ENCODE peak calls at places on chromosome 22, in ten cellular contexts. D is fibroblast of the aortic adventitia, A is A549, J is fibroblast of villous mesenchyme, I is uterus, H is adipocyte, M is colonic mucosa, L is HAP-1, E is PC-3, U is fibroblast of lung. T is an unnamed sample.

GRCh38 chr22:42688241-42688913 is 32.3 kb downstream of the A4GALT start:
- DNase-seq in U (peak; percentile 98), M (peak; percentile 73), L (peak; percentile 86), A (peak; percentile 65), I (peak; percentile 97), D (peak; percentile 98), H (peak; percentile 100), J (peak; percentile 98), E (peak; percentile 84), T (peak; percentile 81)

GRCh38 chr22:32352681-32353080 is 5.0 kb upstream of the RFPL3 start:
- DNase-seq in U (no peak), H (no peak), M (no peak), J (no peak), A (peak; percentile 4), D (no peak), E (no peak), I (no peak), L (no peak), T (no peak)

GRCh38 chr22:42388130-42388797 is 43.9 kb downstream of the NFAM1 start:
- DNase-seq in L (peak; percentile 47), D (no peak), I (no peak), A (no peak), E (peak; percentile 9), M (no peak), U (no peak), J (no peak), H (no peak), T (no peak)

GRCh38 chr22:48721394-48721666 is 1106.3 kb downstream of the BRD1 start:
- DNase-seq in H (no peak), L (no peak), I (no peak), D (no peak), E (no peak), A (no peak), U (no peak), J (no peak), M (no peak), T (no peak)

GRCh38 chr22:21791635-21792625 is 56.3 kb upstream of the YPEL1 start:
- DNase-seq in A (peak; percentile 9), L (no peak), I (no peak), U (peak; percentile 4), E (peak; percentile 38), D (peak; percentile 40), M (no peak), J (peak; percentile 15), H (no peak), T (no peak)

GRCh38 chr22:17501679-17502285 is 61.5 kb upstream of the SLC25A18 start:
- DNase-seq in J (peak; percentile 71), I (peak; percentile 20), H (peak; percentile 82), U (peak; percentile 86), D (peak; percentile 82), E (peak; percentile 73), L (peak; percentile 48), A (peak; percentile 67), M (peak; percentile 29), T (no peak)

GRCh38 chr22:25182131-25183110 is 17.2 kb upstream of the CRYBB3 start:
- DNase-seq in D (peak; percentile 40), A (no peak), L (no peak), M (no peak), I (no peak), J (no peak), U (no peak), E (no peak), H (no peak), T (peak; percentile 73)

GRCh38 chr22:45462034-45462655 is 40.5 kb upstream of the FBLN1 start:
- DNase-seq in M (no peak), H (no peak), D (no peak), I (no peak), U (no peak), E (no peak), L (no peak), J (peak; percentile 33), A (no peak), T (no peak)

GRCh38 chr22:42299586-42300285 is 29.3 kb upstream of the TCF20 start:
- DNase-seq in A (no peak), U (no peak), I (no peak), E (no peak), D (no peak), H (no peak), L (peak; percentile 44), J (no peak), M (no peak), T (no peak)

GRCh38 chr22:29700206-29700948 is 19.4 kb upstream of the CABP7 start:
- DNase-seq in H (no peak), E (no peak), U (no peak), A (no peak), M (no peak), I (no peak), L (no peak), J (no peak), D (peak; percentile 11), T (no peak)

GRCh38 chr22:20533879-20534265 is 26.5 kb downstream of the MED15 start:
- DNase-seq in I (no peak), H (no peak), E (no peak), D (no peak), U (no peak), M (no peak), L (no peak), J (no peak), A (no peak), T (peak; percentile 27)

GRCh38 chr22:17436981-17437410 is 67.7 kb downstream of the CECR2 start:
- DNase-seq in I (no peak), M (no peak), U (no peak), J (no peak), D (no peak), A (no peak), L (no peak), E (no peak), H (no peak), T (no peak)

GRCh38 chr22:44261861-44262595 is 50.7 kb downstream of the SHISAL1 start:
- DNase-seq in A (no peak), J (no peak), L (no peak), U (no peak), D (peak; percentile 39), E (no peak), I (peak; percentile 29), M (no peak), H (no peak), T (no peak)

GRCh38 chr22:30326704-30327362 is at the start of gene TBC1D10A:
- DNase-seq in I (peak; percentile 86), L (peak; percentile 94), H (peak; percentile 96), D (peak; percentile 72), U (peak; percentile 80), A (peak; percentile 87), J (peak; percentile 90), M (peak; percentile 95), E (peak; percentile 92), T (peak; percentile 95)

GRCh38 chr22:41913842-41914534 is 886 bp downstream of the SHISA8 start:
- DNase-seq in U (no peak), J (no peak), M (no peak), I (no peak), L (no peak), E (no peak), H (peak; percentile 11), A (no peak), D (no peak), T (no peak)

GRCh38 chr22:30175743-30176288 is 70.7 kb downstream of the LIF start:
- DNase-seq in U (no peak), A (no peak), I (no peak), D (peak; percentile 32), J (no peak), E (no peak), M (no peak), L (no peak), H (no peak), T (no peak)

GRCh38 chr22:39299829-39300178 is 19.6 kb downstream of the RPL3 start:
- DNase-seq in U (peak; percentile 47), J (no peak), M (no peak), I (no peak), D (no peak), L (no peak), A (peak; percentile 64), H (no peak), E (no peak), T (no peak)
- H3K4me3 ChIP-seq in U (no peak overlapping the region), J (no peak overlapping the region), M (no peak overlapping the region), I (no peak overlapping the region), D (no peak overlapping the region), L (no peak overlapping the region), A (no peak overlapping the region), H (no peak overlapping the region), E (no peak overlapping the region), T (peak overlapping the region; percentile 27)

DNA sequence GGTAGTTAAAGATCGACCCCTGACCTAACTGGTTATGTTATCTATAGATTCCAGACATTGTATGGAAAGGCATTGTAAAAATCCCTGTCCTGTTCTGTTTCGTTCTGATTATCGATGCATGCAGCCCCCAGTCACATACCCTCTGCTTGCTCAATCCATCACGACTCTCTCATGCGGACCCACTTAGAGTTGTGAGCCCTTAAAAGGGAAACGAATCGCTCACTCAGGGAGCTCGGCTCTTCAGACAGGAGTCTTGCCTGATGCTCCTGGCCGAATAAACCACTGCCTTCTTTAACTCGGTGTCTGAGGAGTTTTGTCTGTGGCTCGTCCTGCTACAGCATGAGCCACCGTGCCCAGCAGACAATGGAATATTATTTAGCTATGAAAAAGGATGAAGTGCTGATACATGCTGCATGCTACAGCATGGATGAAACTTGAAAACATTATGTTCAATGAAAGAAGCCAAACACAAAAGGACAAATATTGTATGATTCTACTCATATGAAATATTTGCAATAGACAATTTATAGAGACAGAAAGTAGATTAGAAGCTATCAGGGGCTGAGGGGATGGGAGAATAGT is 12.0 kb upstream of the LGALS2 start:
- DNase-seq in I (no peak), M (no peak), J (no peak), E (no peak), H (no peak), L (no peak), D (no peak), U (no peak), A (no peak), T (no peak)
- H3K4me3 ChIP-seq in I (no peak overlapping the region), M (no peak overlapping the region), J (no peak overlapping the region), E (no peak overlapping the region), H (peak overlapping the region; percentile 67), L (peak overlapping the region; percentile 26), D (peak overlapping the region; percentile 38), U (peak overlapping the region; percentile 22), A (peak overlapping the region; percentile 36), T (no peak overlapping the region)

GRCh38 chr22:40179535-40179934 is 1.8 kb downstream of the TNRC6B start:
- DNase-seq in J (no peak), H (peak; percentile 39), U (no peak), D (no peak), M (no peak), I (no peak), L (no peak), A (no peak), E (no peak), T (no peak)
- H3K4me3 ChIP-seq in J (peak overlapping the region; percentile 89), H (peak overlapping the region; percentile 94), U (peak overlapping the region; percentile 76), D (peak overlapping the region; percentile 89), M (peak overlapping the region; percentile 50), I (peak overlapping the region; percentile 65), L (peak overlapping the region; percentile 52), A (peak overlapping the region; percentile 88), E (peak overlapping the region; percentile 97), T (peak overlapping the region; percentile 57)

DNA sequence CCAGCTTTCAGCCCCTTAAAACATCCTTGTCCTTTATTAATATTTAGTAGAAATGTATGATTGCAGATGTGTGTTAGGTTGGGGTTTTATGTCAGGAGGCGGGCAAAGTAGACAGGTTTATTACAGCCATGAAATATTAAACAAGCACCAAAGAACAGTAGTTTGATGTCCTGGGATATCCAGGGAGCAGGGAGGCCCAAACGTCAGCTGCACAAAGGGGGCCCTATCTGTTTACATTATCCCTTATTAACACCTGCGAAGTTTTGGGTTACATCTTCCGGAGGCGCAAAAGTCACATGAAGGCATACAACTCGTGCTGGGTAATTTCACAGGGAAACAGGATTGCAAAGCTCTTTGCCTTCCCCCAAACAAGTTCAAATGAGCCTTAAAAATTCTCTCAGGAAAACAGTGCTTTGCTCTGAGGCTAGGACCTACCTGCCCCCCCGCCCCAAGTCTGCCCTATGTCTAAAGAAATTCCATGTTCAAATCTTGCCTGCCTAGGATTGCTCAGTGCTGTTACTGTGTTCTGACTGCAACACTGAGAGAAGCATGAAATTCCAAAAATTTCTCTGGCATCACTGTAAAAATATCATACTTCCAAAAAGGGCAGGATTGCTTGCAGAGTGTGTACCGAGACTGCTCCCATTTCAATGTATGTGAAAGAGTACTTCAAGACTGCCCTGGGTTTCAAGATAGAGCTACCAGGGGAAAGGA is 8.9 kb downstream of the MN1 start:
- DNase-seq in I (no peak), U (no peak), A (no peak), J (no peak), H (peak; percentile 78), E (no peak), D (no peak), L (no peak), M (no peak), T (no peak)
- H3K4me3 ChIP-seq in I (no peak overlapping the region), U (no peak overlapping the region), A (no peak overlapping the region), J (no peak overlapping the region), H (no peak overlapping the region), E (no peak overlapping the region), D (peak overlapping the region; percentile 45), L (no peak overlapping the region), M (no peak overlapping the region), T (no peak overlapping the region)